ENCODE peak calls at places on chromosomes 12 and 14, in ten cellular contexts. One of them, this sample, is unnamed.

GRCh38 chr14:33668066-33668465 is 282.8 kb downstream of the EGLN3 start:
- DNase-seq in H9: no peak
- DNase-seq in OCI-LY7: no peak
- DNase-seq in astrocyte: peak; percentile 71
- DNase-seq in Karpas-422: no peak
- DNase-seq in neural progenitor cell: no peak
- DNase-seq in mesendoderm: no peak
- DNase-seq in IMR-90: peak; percentile 11
- DNase-seq in GM23248: peak; percentile 48
- DNase-seq in mammary epithelial cell: peak; percentile 59
- DNase-seq in this sample: no peak

GRCh38 chr12:16435875-16436554 is 88.6 kb downstream of the MGST1 start:
- DNase-seq in H9: no peak
- DNase-seq in GM23248: no peak
- DNase-seq in mammary epithelial cell: no peak
- DNase-seq in neural progenitor cell: no peak
- DNase-seq in IMR-90: no peak
- DNase-seq in mesendoderm: no peak
- DNase-seq in Karpas-422: no peak
- DNase-seq in astrocyte: no peak
- DNase-seq in OCI-LY7: no peak
- DNase-seq in this sample: no peak

GRCh38 chr14:56648508-56649301 is 69.1 kb downstream of the TMEM260 start:
- DNase-seq in GM23248: no peak
- DNase-seq in IMR-90: no peak
- DNase-seq in Karpas-422: no peak
- DNase-seq in OCI-LY7: no peak
- DNase-seq in mesendoderm: peak; percentile 42
- DNase-seq in astrocyte: no peak
- DNase-seq in neural progenitor cell: peak; percentile 90
- DNase-seq in H9: no peak
- DNase-seq in mammary epithelial cell: no peak
- DNase-seq in this sample: no peak

GRCh38 chr14:104893435-104894207 is 28.6 kb downstream of the CEP170B start:
- DNase-seq in astrocyte: no peak
- DNase-seq in GM23248: no peak
- DNase-seq in mesendoderm: no peak
- DNase-seq in Karpas-422: peak; percentile 74
- DNase-seq in IMR-90: no peak
- DNase-seq in mammary epithelial cell: no peak
- DNase-seq in H9: peak; percentile 35
- DNase-seq in neural progenitor cell: no peak
- DNase-seq in OCI-LY7: peak; percentile 47
- DNase-seq in this sample: no peak

GRCh38 chr12:98332626-98333025 is 182.8 kb upstream of the TMPO start:
- DNase-seq in Karpas-422: no peak
- DNase-seq in mesendoderm: no peak
- DNase-seq in OCI-LY7: peak; percentile 80
- DNase-seq in mammary epithelial cell: no peak
- DNase-seq in astrocyte: no peak
- DNase-seq in H9: no peak
- DNase-seq in GM23248: no peak
- DNase-seq in IMR-90: no peak
- DNase-seq in neural progenitor cell: no peak
- DNase-seq in this sample: no peak

GRCh38 chr12:53495903-53496751 is 3.1 kb downstream of the MAP3K12 start:
- DNase-seq in OCI-LY7: no peak
- DNase-seq in GM23248: peak; percentile 75
- DNase-seq in astrocyte: no peak
- DNase-seq in H9: peak; percentile 90
- DNase-seq in mesendoderm: peak; percentile 89
- DNase-seq in IMR-90: peak; percentile 85
- DNase-seq in Karpas-422: no peak
- DNase-seq in neural progenitor cell: peak; percentile 83
- DNase-seq in mammary epithelial cell: no peak
- DNase-seq in this sample: no peak

GRCh38 chr12:131572626-131573025 is 138.3 kb upstream of the SFSWAP start:
- DNase-seq in astrocyte: no peak
- DNase-seq in IMR-90: no peak
- DNase-seq in mammary epithelial cell: no peak
- DNase-seq in H9: no peak
- DNase-seq in OCI-LY7: no peak
- DNase-seq in mesendoderm: no peak
- DNase-seq in Karpas-422: no peak
- DNase-seq in GM23248: no peak
- DNase-seq in neural progenitor cell: no peak
- DNase-seq in this sample: no peak

GRCh38 chr14:70665448-70666363 is 24.0 kb downstream of the TTC9 start:
- DNase-seq in neural progenitor cell: peak; percentile 11
- DNase-seq in mesendoderm: peak; percentile 96
- DNase-seq in GM23248: peak; percentile 49
- DNase-seq in astrocyte: no peak
- DNase-seq in mammary epithelial cell: peak; percentile 79
- DNase-seq in H9: no peak
- DNase-seq in Karpas-422: peak; percentile 88
- DNase-seq in IMR-90: no peak
- DNase-seq in OCI-LY7: peak; percentile 82
- DNase-seq in this sample: no peak

GRCh38 chr12:101459642-101460346 is 15.3 kb upstream of the SPIC start:
- DNase-seq in mammary epithelial cell: peak; percentile 6
- DNase-seq in GM23248: peak; percentile 62
- DNase-seq in H9: no peak
- DNase-seq in OCI-LY7: no peak
- DNase-seq in IMR-90: peak; percentile 39
- DNase-seq in mesendoderm: peak; percentile 72
- DNase-seq in neural progenitor cell: no peak
- DNase-seq in Karpas-422: no peak
- DNase-seq in astrocyte: no peak
- DNase-seq in this sample: no peak

GRCh38 chr12:3176754-3177153 is 99.6 kb downstream of the TSPAN9 start:
- DNase-seq in Karpas-422: no peak
- DNase-seq in IMR-90: no peak
- DNase-seq in neural progenitor cell: no peak
- DNase-seq in GM23248: no peak
- DNase-seq in OCI-LY7: no peak
- DNase-seq in astrocyte: no peak
- DNase-seq in mesendoderm: no peak
- DNase-seq in mammary epithelial cell: no peak
- DNase-seq in H9: no peak
- DNase-seq in this sample: no peak

GRCh38 chr12:3179731-3180130 is 102.6 kb downstream of the TSPAN9 start:
- DNase-seq in OCI-LY7: peak; percentile 52
- DNase-seq in IMR-90: no peak
- DNase-seq in neural progenitor cell: no peak
- DNase-seq in mammary epithelial cell: no peak
- DNase-seq in astrocyte: no peak
- DNase-seq in Karpas-422: no peak
- DNase-seq in H9: no peak
- DNase-seq in GM23248: no peak
- DNase-seq in mesendoderm: no peak
- DNase-seq in this sample: no peak

GRCh38 chr12:3177778-3178435 is 100.7 kb downstream of the TSPAN9 start:
- DNase-seq in neural progenitor cell: no peak
- DNase-seq in mesendoderm: no peak
- DNase-seq in OCI-LY7: peak; percentile 63
- DNase-seq in astrocyte: no peak
- DNase-seq in H9: no peak
- DNase-seq in IMR-90: no peak
- DNase-seq in mammary epithelial cell: no peak
- DNase-seq in Karpas-422: no peak
- DNase-seq in GM23248: no peak
- DNase-seq in this sample: no peak

GRCh38 chr12:3182426-3182825 is 105.2 kb downstream of the TSPAN9 start:
- DNase-seq in OCI-LY7: no peak
- DNase-seq in IMR-90: no peak
- DNase-seq in neural progenitor cell: no peak
- DNase-seq in astrocyte: no peak
- DNase-seq in H9: no peak
- DNase-seq in Karpas-422: no peak
- DNase-seq in mesendoderm: no peak
- DNase-seq in mammary epithelial cell: no peak
- DNase-seq in GM23248: no peak
- DNase-seq in this sample: no peak

GRCh38 chr12:3178671-3179413 is 101.7 kb downstream of the TSPAN9 start:
- DNase-seq in GM23248: no peak
- DNase-seq in IMR-90: no peak
- DNase-seq in OCI-LY7: no peak
- DNase-seq in mammary epithelial cell: no peak
- DNase-seq in neural progenitor cell: no peak
- DNase-seq in H9: no peak
- DNase-seq in mesendoderm: no peak
- DNase-seq in Karpas-422: no peak
- DNase-seq in astrocyte: no peak
- DNase-seq in this sample: no peak
- H3K4me2 ChIP-seq in GM23248: no peak overlapping the region
- H3K4me2 ChIP-seq in IMR-90: no peak overlapping the region
- H3K4me2 ChIP-seq in OCI-LY7: peak overlapping the region; percentile 50
- H3K4me2 ChIP-seq in mammary epithelial cell: no peak overlapping the region
- H3K4me2 ChIP-seq in neural progenitor cell: no peak overlapping the region
- H3K4me2 ChIP-seq in H9: no peak overlapping the region
- H3K4me2 ChIP-seq in mesendoderm: no peak overlapping the region
- H3K4me2 ChIP-seq in Karpas-422: no peak overlapping the region
- H3K4me2 ChIP-seq in astrocyte: peak overlapping the region; percentile 15
- H3K4me2 ChIP-seq in this sample: no peak overlapping the region

GRCh38 chr12:130131817-130132216 is 30.4 kb upstream of the FZD10 start:
- DNase-seq in mammary epithelial cell: no peak
- DNase-seq in GM23248: no peak
- DNase-seq in mesendoderm: no peak
- DNase-seq in H9: no peak
- DNase-seq in Karpas-422: no peak
- DNase-seq in IMR-90: no peak
- DNase-seq in astrocyte: no peak
- DNase-seq in neural progenitor cell: no peak
- DNase-seq in OCI-LY7: no peak
- DNase-seq in this sample: no peak

GRCh38 chr12:130134563-130134915 is 27.7 kb upstream of the FZD10 start:
- DNase-seq in mesendoderm: no peak
- DNase-seq in astrocyte: no peak
- DNase-seq in H9: no peak
- DNase-seq in neural progenitor cell: no peak
- DNase-seq in IMR-90: no peak
- DNase-seq in Karpas-422: no peak
- DNase-seq in OCI-LY7: no peak
- DNase-seq in GM23248: no peak
- DNase-seq in mammary epithelial cell: no peak
- DNase-seq in this sample: no peak

GRCh38 chr12:130131025-130131424 is 31.2 kb upstream of the FZD10 start:
- DNase-seq in GM23248: no peak
- DNase-seq in neural progenitor cell: no peak
- DNase-seq in Karpas-422: no peak
- DNase-seq in H9: no peak
- DNase-seq in IMR-90: no peak
- DNase-seq in mesendoderm: no peak
- DNase-seq in OCI-LY7: no peak
- DNase-seq in astrocyte: no peak
- DNase-seq in mammary epithelial cell: no peak
- DNase-seq in this sample: no peak

GRCh38 chr12:130133851-130134562 is 28.3 kb upstream of the FZD10 start:
- DNase-seq in IMR-90: no peak
- DNase-seq in GM23248: no peak
- DNase-seq in neural progenitor cell: no peak
- DNase-seq in mammary epithelial cell: no peak
- DNase-seq in H9: no peak
- DNase-seq in astrocyte: no peak
- DNase-seq in OCI-LY7: no peak
- DNase-seq in Karpas-422: no peak
- DNase-seq in mesendoderm: no peak
- DNase-seq in this sample: no peak

GRCh38 chr12:130132831-130133635 is 29.2 kb upstream of the FZD10 start:
- DNase-seq in neural progenitor cell: no peak
- DNase-seq in H9: no peak
- DNase-seq in IMR-90: no peak
- DNase-seq in Karpas-422: no peak
- DNase-seq in astrocyte: no peak
- DNase-seq in mammary epithelial cell: no peak
- DNase-seq in OCI-LY7: no peak
- DNase-seq in GM23248: no peak
- DNase-seq in mesendoderm: no peak
- DNase-seq in this sample: no peak
- H3K4me2 ChIP-seq in neural progenitor cell: no peak overlapping the region
- H3K4me2 ChIP-seq in H9: no peak overlapping the region
- H3K4me2 ChIP-seq in IMR-90: no peak overlapping the region
- H3K4me2 ChIP-seq in Karpas-422: no peak overlapping the region
- H3K4me2 ChIP-seq in astrocyte: no peak overlapping the region
- H3K4me2 ChIP-seq in mammary epithelial cell: no peak overlapping the region
- H3K4me2 ChIP-seq in OCI-LY7: no peak overlapping the region
- H3K4me2 ChIP-seq in GM23248: no peak overlapping the region
- H3K4me2 ChIP-seq in mesendoderm: no peak overlapping the region
- H3K4me2 ChIP-seq in this sample: no peak overlapping the region

DNA sequence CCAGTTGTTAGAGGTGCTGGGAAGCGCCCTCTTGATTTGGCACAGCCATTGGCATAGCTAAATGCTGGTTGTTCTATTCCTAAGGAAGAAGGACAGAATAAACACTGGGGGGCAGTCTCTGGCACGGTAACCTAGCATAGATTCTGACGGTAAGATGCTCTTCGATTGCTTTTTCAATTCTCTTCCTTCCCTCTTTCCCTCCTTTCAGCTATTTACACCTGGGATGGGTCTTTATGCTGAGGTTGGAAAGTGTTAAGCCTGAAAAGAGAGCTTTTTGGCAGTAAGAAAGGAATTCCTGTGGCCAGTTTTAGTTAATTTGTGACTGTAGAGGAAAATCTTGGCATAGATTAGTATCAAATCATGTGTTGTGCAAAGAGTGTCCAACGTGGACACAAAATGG is 162.8 kb downstream of the SNAPC1 start:
- DNase-seq in Karpas-422: peak; percentile 84
- DNase-seq in astrocyte: peak; percentile 15
- DNase-seq in neural progenitor cell: peak; percentile 56
- DNase-seq in GM23248: peak; percentile 38
- DNase-seq in H9: peak; percentile 49
- DNase-seq in mesendoderm: peak; percentile 76
- DNase-seq in IMR-90: peak; percentile 29
- DNase-seq in mammary epithelial cell: peak; percentile 16
- DNase-seq in OCI-LY7: peak; percentile 43
- DNase-seq in this sample: peak; percentile 6
- H3K4me2 ChIP-seq in Karpas-422: peak overlapping the region; percentile 30
- H3K4me2 ChIP-seq in astrocyte: no peak overlapping the region
- H3K4me2 ChIP-seq in neural progenitor cell: no peak overlapping the region
- H3K4me2 ChIP-seq in GM23248: no peak overlapping the region
- H3K4me2 ChIP-seq in H9: no peak overlapping the region
- H3K4me2 ChIP-seq in mesendoderm: no peak overlapping the region
- H3K4me2 ChIP-seq in IMR-90: no peak overlapping the region
- H3K4me2 ChIP-seq in mammary epithelial cell: no peak overlapping the region
- H3K4me2 ChIP-seq in OCI-LY7: no peak overlapping the region
- H3K4me2 ChIP-seq in this sample: no peak overlapping the region

DNA sequence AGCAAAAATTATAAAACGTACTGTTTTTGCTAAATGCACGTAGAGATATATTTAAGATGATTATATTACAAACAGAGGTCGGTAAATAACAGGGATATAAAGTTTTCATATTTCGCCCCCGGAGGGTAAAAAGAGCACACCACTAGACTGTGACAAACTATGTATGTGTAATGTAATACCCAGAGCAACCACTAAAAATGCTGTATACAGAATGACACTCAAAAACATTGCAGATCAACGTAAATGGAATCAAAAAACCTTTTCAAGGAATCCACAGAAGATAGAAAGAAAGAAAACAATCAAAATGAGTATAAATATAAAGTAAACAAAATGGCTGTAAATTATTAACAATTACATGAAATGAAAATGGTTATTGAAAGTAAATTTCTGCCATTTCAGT is 37.6 kb upstream of the PRB4 start:
- DNase-seq in Karpas-422: no peak
- DNase-seq in OCI-LY7: peak; percentile 5
- DNase-seq in mesendoderm: peak; percentile 3
- DNase-seq in GM23248: no peak
- DNase-seq in neural progenitor cell: no peak
- DNase-seq in IMR-90: no peak
- DNase-seq in mammary epithelial cell: no peak
- DNase-seq in H9: no peak
- DNase-seq in astrocyte: no peak
- DNase-seq in this sample: no peak
- H3K4me2 ChIP-seq in Karpas-422: no peak overlapping the region
- H3K4me2 ChIP-seq in OCI-LY7: no peak overlapping the region
- H3K4me2 ChIP-seq in mesendoderm: no peak overlapping the region
- H3K4me2 ChIP-seq in GM23248: no peak overlapping the region
- H3K4me2 ChIP-seq in neural progenitor cell: no peak overlapping the region
- H3K4me2 ChIP-seq in IMR-90: no peak overlapping the region
- H3K4me2 ChIP-seq in mammary epithelial cell: no peak overlapping the region
- H3K4me2 ChIP-seq in H9: no peak overlapping the region
- H3K4me2 ChIP-seq in astrocyte: no peak overlapping the region
- H3K4me2 ChIP-seq in this sample: no peak overlapping the region